ENCODE peak calls at places on chromosomes 12 and 14, in five cellular contexts. V is neuronal stem cell, R is HCT116, S is PC-3, Y is SK-N-SH. K is an unnamed sample. For H3K4me1, the result is how much of the 10 kb centered on the place peaks cover.

GRCh38 chr12:19220205-19220604 is 90.7 kb downstream of the PLEKHA5 start:
- DNase-seq in V (no peak), R (no peak), S (peak), Y (no peak), K (peak)

GRCh38 chr14:29716150-29716549 is 211.5 kb downstream of the PRKD1 start:
- DNase-seq in V (no peak), R (no peak), S (no peak), Y (no peak), K (no peak)

GRCh38 chr12:98064501-98064900 is 450.9 kb upstream of the TMPO start:
- DNase-seq in V (no peak), R (no peak), S (no peak), Y (no peak), K (peak)

GRCh38 chr12:13950502-13950901 is 30.9 kb downstream of the GRIN2B start:
- DNase-seq in V (no peak), R (peak), S (no peak), Y (no peak), K (no peak)

GRCh38 chr12:16515666-16516065 is 90.3 kb downstream of the LMO3 start:
- DNase-seq in V (no peak), R (no peak), S (peak), Y (no peak), K (peak)

GRCh38 chr12:80412343-80412953 is 31.6 kb upstream of the PTPRQ start:
- DNase-seq in V (peak), R (peak), S (peak), Y (peak), K (peak)

GRCh38 chr14:74673768-74674167 is 39.1 kb downstream of the AREL1 start:
- DNase-seq in V (no peak), R (no peak), S (no peak), Y (no peak), K (no peak)

GRCh38 chr14:90545966-90546751 is 149.3 kb downstream of the CALM1 start:
- DNase-seq in V (no peak), R (no peak), S (no peak), Y (peak), K (no peak)

GRCh38 chr12:53939141-53940108 is 794 bp downstream of the HOXC13 start:
- DNase-seq in V (no peak), R (no peak), S (peak), Y (peak), K (peak)
- H3K27ac ChIP-seq in V (no peak), R (peak), S (no peak), Y (no peak), K (peak)

GRCh38 chr14:75732888-75733287 is 71.8 kb downstream of the TTLL5 start:
- DNase-seq in V (no peak), R (no peak), S (no peak), Y (no peak), K (no peak)

GRCh38 chr14:75742867-75743266 is 81.8 kb downstream of the TTLL5 start:
- DNase-seq in V (no peak), R (no peak), S (no peak), Y (no peak), K (no peak)

GRCh38 chr14:75734848-75735247 is 73.8 kb downstream of the TTLL5 start:
- DNase-seq in V (no peak), R (no peak), S (no peak), Y (no peak), K (no peak)

GRCh38 chr14:75736845-75737485 is 75.9 kb downstream of the TTLL5 start:
- DNase-seq in V (no peak), R (no peak), S (peak), Y (no peak), K (no peak)

DNA sequence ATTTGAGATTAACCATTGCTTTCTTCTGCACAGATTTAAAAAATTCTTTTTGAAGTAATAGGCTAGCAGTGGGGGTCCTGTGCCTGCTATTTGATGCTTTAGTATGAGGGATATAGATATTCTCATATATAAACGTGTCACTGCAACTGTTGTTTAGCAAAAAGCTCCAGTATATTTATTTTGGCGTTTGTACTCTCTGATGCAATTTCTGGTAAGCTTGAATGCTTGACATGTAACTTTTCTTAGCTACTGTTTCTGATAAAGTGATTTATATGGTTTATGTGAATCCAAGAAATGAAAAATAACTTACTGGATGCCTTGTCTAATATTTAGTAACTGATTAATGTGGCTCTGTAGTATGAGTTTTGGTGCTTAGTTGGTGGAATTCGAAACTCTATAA is 77.1 kb downstream of the TTLL5 start:
- DNase-seq in V (no peak), R (no peak), S (no peak), Y (no peak), K (no peak)
- H3K4me2 ChIP-seq in V (no peak), R (no peak), S (no peak), Y (no peak), K (no peak)

GRCh38 chr12:49766115-49766455 is 24.7 kb downstream of the TMBIM6 start:
- DNase-seq in V (no peak), R (no peak), S (no peak), Y (no peak), K (no peak)
- H3K4me1 ChIP-seq in V (under half), R (under half), S (under half), Y (under half), K (under half)

GRCh38 chr12:45381351-45381750 is 165.5 kb downstream of the ANO6 start:
- DNase-seq in V (no peak), R (no peak), S (peak), Y (no peak), K (peak)

GRCh38 chr12:45377815-45378214 is 161.9 kb downstream of the ANO6 start:
- DNase-seq in V (no peak), R (no peak), S (peak), Y (no peak), K (no peak)

GRCh38 chr12:45379261-45379660 is 163.4 kb downstream of the ANO6 start:
- DNase-seq in V (no peak), R (peak), S (peak), Y (no peak), K (peak)
- H3K27ac ChIP-seq in V (no peak), R (no peak), S (peak), Y (peak), K (no peak)

GRCh38 chr12:107558816-107559382 is 126.7 kb upstream of the PWP1 start:
- DNase-seq in V (no peak), R (no peak), S (no peak), Y (no peak), K (no peak)
- H3K4me2 ChIP-seq in V (no peak), R (no peak), S (no peak), Y (no peak), K (no peak)

DNA sequence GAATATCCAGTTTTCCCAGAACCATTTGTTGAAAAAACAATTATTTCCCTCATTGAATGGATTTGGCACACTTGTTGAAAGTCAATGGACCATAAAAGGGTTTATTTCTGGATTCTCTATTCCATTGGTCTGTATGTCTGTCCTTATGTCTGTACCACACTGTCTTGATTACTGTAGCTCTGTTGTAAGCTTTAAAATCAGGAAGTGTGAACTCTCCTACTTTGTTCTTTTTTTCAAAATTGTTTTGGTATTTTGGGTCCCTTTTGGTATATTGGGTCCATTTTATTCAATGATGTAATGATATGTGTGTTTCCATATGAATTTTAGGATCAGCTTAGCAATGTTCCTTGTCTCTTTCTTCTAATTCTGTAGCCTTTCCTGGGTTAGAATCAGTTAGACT is 64.8 kb downstream of the PPP2R5C start:
- DNase-seq in V (no peak), R (no peak), S (no peak), Y (no peak), K (no peak)
- H3K4me1 ChIP-seq in V (under half), R (under half), S (under half), Y (under half), K (under half)

GRCh38 chr12:75644472-75645072 is 133.2 kb upstream of the KRR1 start:
- DNase-seq in V (no peak), R (no peak), S (no peak), Y (no peak), K (no peak)
- H3K27ac ChIP-seq in V (no peak), R (peak), S (no peak), Y (no peak), K (no peak)

GRCh38 chr12:12736759-12737676 is 19.9 kb downstream of the CDKN1B start:
- DNase-seq in V (no peak), R (no peak), S (peak), Y (peak), K (peak)
- H3K4me2 ChIP-seq in V (no peak), R (peak), S (peak), Y (no peak), K (no peak)